ENCODE peak calls at places on chromosome 5, in ten cellular contexts. H, Z, K, D, F, C, Y, N, T and Q are unnamed samples.
A peak's percentile ranks its signal among the peaks of the same experiment; 100 is the strongest.

GRCh38 chr5:93995126-93995621 is 253.8 kb upstream of the POU5F2 start:
- DNase-seq in H (no peak), Z (no peak), K (peak; percentile 5), D (peak; percentile 8), F (no peak), C (no peak), Y (no peak), N (no peak), T (peak; percentile 75), Q (peak; percentile 42)

GRCh38 chr5:65152131-65152530 is 329.6 kb downstream of the ADAMTS6 start:
- DNase-seq in H (no peak), Z (no peak), K (no peak), D (no peak), F (no peak), C (no peak), Y (no peak), N (no peak), T (peak; percentile 63), Q (no peak)

GRCh38 chr5:7068156-7068555 is 327.8 kb upstream of the ADCY2 start:
- DNase-seq in H (no peak), Z (no peak), K (no peak), D (no peak), F (no peak), C (no peak), Y (no peak), N (no peak), T (no peak), Q (no peak)

GRCh38 chr5:172043822-172044221 is 37.4 kb upstream of the FBXW11 start:
- DNase-seq in H (no peak), Z (no peak), K (no peak), D (no peak), F (no peak), C (no peak), Y (no peak), N (no peak), T (no peak), Q (no peak)

GRCh38 chr5:78795757-78796156 is 147.2 kb upstream of the LHFPL2 start:
- DNase-seq in H (no peak), Z (no peak), K (peak; percentile 33), D (no peak), F (no peak), C (no peak), Y (no peak), N (no peak), T (peak; percentile 51), Q (no peak)

GRCh38 chr5:126947146-126948010 is 83.0 kb downstream of the MARCHF3 start:
- DNase-seq in H (no peak), Z (no peak), K (no peak), D (no peak), F (no peak), C (no peak), Y (no peak), N (no peak), T (no peak), Q (no peak)

GRCh38 chr5:122183098-122183794 is 53.9 kb downstream of the ZNF474 start:
- DNase-seq in H (no peak), Z (peak; percentile 88), K (peak; percentile 89), D (peak; percentile 100), F (peak; percentile 31), C (peak; percentile 82), Y (no peak), N (no peak), T (peak; percentile 83), Q (no peak)

GRCh38 chr5:140840978-140841962 is at the start of gene PCDHA8:
- DNase-seq in H (no peak), Z (no peak), K (no peak), D (peak; percentile 24), F (peak; percentile 3), C (peak; percentile 34), Y (peak; percentile 43), N (no peak), T (no peak), Q (no peak)

GRCh38 chr5:136992796-136993489 is 506.2 kb downstream of the SPOCK1 start:
- DNase-seq in H (no peak), Z (peak; percentile 6), K (no peak), D (no peak), F (no peak), C (no peak), Y (no peak), N (no peak), T (no peak), Q (no peak)

GRCh38 chr5:150295172-150295611 is 5.6 kb upstream of the CAMK2A start:
- DNase-seq in H (no peak), Z (peak; percentile 69), K (peak; percentile 50), D (peak; percentile 88), F (no peak), C (peak; percentile 63), Y (no peak), N (peak; percentile 28), T (peak; percentile 85), Q (peak; percentile 51)